ENCODE peak calls at places on chromosome 20, in six cellular contexts. One of them, this sample, is unnamed.

GRCh38 chr20:3238616-3239025 is 369 bp downstream of the SLC4A11 start:
- DNase-seq in GM12878: no peak
- DNase-seq in HepG2: no peak
- DNase-seq in endothelial cell of umbilical vein: no peak
- DNase-seq in K562: peak; percentile 21
- DNase-seq in A549: no peak
- DNase-seq in this sample: peak; percentile 59

GRCh38 chr20:3059489-3059888 is 11.9 kb upstream of the OXT start:
- DNase-seq in GM12878: no peak
- DNase-seq in K562: no peak
- DNase-seq in HepG2: no peak
- DNase-seq in endothelial cell of umbilical vein: no peak
- DNase-seq in A549: no peak
- DNase-seq in this sample: no peak

GRCh38 chr20:15837563-15837962 is 735.7 kb downstream of the KIF16B start:
- DNase-seq in HepG2: no peak
- DNase-seq in A549: no peak
- DNase-seq in K562: no peak
- DNase-seq in endothelial cell of umbilical vein: no peak
- DNase-seq in GM12878: no peak
- DNase-seq in this sample: no peak

GRCh38 chr20:11921326-11921725 is 3.6 kb downstream of the BTBD3 start:
- DNase-seq in HepG2: no peak
- DNase-seq in A549: no peak
- DNase-seq in endothelial cell of umbilical vein: no peak
- DNase-seq in K562: no peak
- DNase-seq in GM12878: no peak
- DNase-seq in this sample: no peak

GRCh38 chr20:38094373-38094775 is 60.8 kb downstream of the RPRD1B start:
- DNase-seq in GM12878: peak; percentile 73
- DNase-seq in endothelial cell of umbilical vein: peak; percentile 72
- DNase-seq in A549: peak; percentile 57
- DNase-seq in K562: peak; percentile 78
- DNase-seq in HepG2: peak; percentile 52
- DNase-seq in this sample: peak; percentile 94

GRCh38 chr20:20624914-20625313 is 87.5 kb downstream of the RALGAPA2 start:
- DNase-seq in A549: no peak
- DNase-seq in K562: no peak
- DNase-seq in GM12878: no peak
- DNase-seq in endothelial cell of umbilical vein: no peak
- DNase-seq in HepG2: no peak
- DNase-seq in this sample: no peak

GRCh38 chr20:46811328-46812084 is 83.1 kb upstream of the EYA2 start:
- DNase-seq in A549: no peak
- DNase-seq in HepG2: no peak
- DNase-seq in endothelial cell of umbilical vein: no peak
- DNase-seq in GM12878: no peak
- DNase-seq in K562: no peak
- DNase-seq in this sample: no peak

GRCh38 chr20:38245753-38246152 is 14.8 kb downstream of the KIAA1755 start:
- DNase-seq in GM12878: no peak
- DNase-seq in endothelial cell of umbilical vein: no peak
- DNase-seq in K562: no peak
- DNase-seq in HepG2: no peak
- DNase-seq in A549: no peak
- DNase-seq in this sample: no peak

GRCh38 chr20:58602124-58602523 is 49.0 kb upstream of the STX16 start:
- DNase-seq in GM12878: no peak
- DNase-seq in HepG2: no peak
- DNase-seq in endothelial cell of umbilical vein: no peak
- DNase-seq in A549: no peak
- DNase-seq in K562: no peak
- DNase-seq in this sample: no peak

GRCh38 chr20:48594533-48594932 is 233.3 kb downstream of the PREX1 start:
- DNase-seq in A549: no peak
- DNase-seq in HepG2: no peak
- DNase-seq in GM12878: no peak
- DNase-seq in K562: no peak
- DNase-seq in endothelial cell of umbilical vein: no peak
- DNase-seq in this sample: no peak

GRCh38 chr20:45305262-45305661 is 1.4 kb upstream of the RBPJL start:
- DNase-seq in endothelial cell of umbilical vein: no peak
- DNase-seq in GM12878: no peak
- DNase-seq in K562: no peak
- DNase-seq in A549: no peak
- DNase-seq in HepG2: no peak
- DNase-seq in this sample: no peak
- TF ChIP-seq POLR2A in endothelial cell of umbilical vein: no peak
- TF ChIP-seq POLR2A in GM12878: no peak
- TF ChIP-seq POLR2A in K562: no peak
- TF ChIP-seq POLR2A in A549: no peak
- TF ChIP-seq POLR2A in HepG2: no peak
- TF ChIP-seq POLR2A in this sample: no peak

GRCh38 chr20:25257756-25258462 is 10.0 kb downstream of the PYGB start:
- DNase-seq in GM12878: no peak
- DNase-seq in A549: no peak
- DNase-seq in HepG2: no peak
- DNase-seq in K562: peak; percentile 16
- DNase-seq in endothelial cell of umbilical vein: no peak
- DNase-seq in this sample: no peak

GRCh38 chr20:25258828-25259227 is 10.9 kb downstream of the PYGB start:
- DNase-seq in HepG2: no peak
- DNase-seq in A549: no peak
- DNase-seq in GM12878: no peak
- DNase-seq in endothelial cell of umbilical vein: no peak
- DNase-seq in K562: no peak
- DNase-seq in this sample: no peak

GRCh38 chr20:25259788-25260254 is 11.9 kb downstream of the PYGB start:
- DNase-seq in endothelial cell of umbilical vein: no peak
- DNase-seq in A549: no peak
- DNase-seq in K562: no peak
- DNase-seq in GM12878: no peak
- DNase-seq in HepG2: no peak
- DNase-seq in this sample: no peak

GRCh38 chr20:25258463-25258805 is 10.5 kb downstream of the PYGB start:
- DNase-seq in K562: no peak
- DNase-seq in A549: no peak
- DNase-seq in GM12878: no peak
- DNase-seq in HepG2: no peak
- DNase-seq in endothelial cell of umbilical vein: no peak
- DNase-seq in this sample: no peak

DNA sequence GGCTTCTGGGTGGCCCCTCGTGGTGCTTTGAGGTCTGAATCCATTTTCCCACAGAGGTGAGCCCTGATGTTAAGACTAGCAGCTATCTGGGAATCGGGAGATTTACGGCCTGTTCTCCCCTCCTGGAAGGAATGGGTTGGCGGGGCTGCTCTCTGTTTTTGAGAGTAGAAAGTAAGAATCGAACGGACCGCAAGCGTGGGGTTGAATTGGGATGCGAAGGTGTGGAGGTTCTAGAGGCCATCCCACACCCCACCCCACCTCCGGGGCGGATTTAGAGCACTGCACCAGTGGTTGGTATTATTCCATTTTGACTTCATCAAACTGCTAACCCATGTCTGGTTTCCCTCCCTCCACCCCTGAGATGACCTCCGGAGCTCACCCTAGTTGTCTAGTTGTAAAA is 11.5 kb downstream of the PYGB start:
- DNase-seq in HepG2: no peak
- DNase-seq in K562: no peak
- DNase-seq in A549: no peak
- DNase-seq in GM12878: no peak
- DNase-seq in endothelial cell of umbilical vein: no peak
- DNase-seq in this sample: no peak
- TF ChIP-seq MYC in HepG2: no peak
- TF ChIP-seq MYC in K562: no peak
- TF ChIP-seq MYC in A549: no peak
- TF ChIP-seq MYC in GM12878: no peak
- TF ChIP-seq MYC in endothelial cell of umbilical vein: no peak
- TF ChIP-seq MYC in this sample: no peak

GRCh38 chr20:17960927-17961599 is 7.5 kb downstream of the SNX5 start:
- DNase-seq in A549: no peak
- DNase-seq in K562: no peak
- DNase-seq in endothelial cell of umbilical vein: no peak
- DNase-seq in GM12878: no peak
- DNase-seq in HepG2: peak; percentile 91
- DNase-seq in this sample: no peak

GRCh38 chr20:17957505-17958325 is 10.9 kb downstream of the SNX5 start:
- DNase-seq in HepG2: no peak
- DNase-seq in endothelial cell of umbilical vein: peak; percentile 3
- DNase-seq in K562: no peak
- DNase-seq in A549: no peak
- DNase-seq in GM12878: no peak
- DNase-seq in this sample: no peak

GRCh38 chr20:17961600-17961965 is 7.0 kb downstream of the SNX5 start:
- DNase-seq in K562: no peak
- DNase-seq in GM12878: no peak
- DNase-seq in endothelial cell of umbilical vein: no peak
- DNase-seq in A549: no peak
- DNase-seq in HepG2: no peak
- DNase-seq in this sample: no peak

GRCh38 chr20:17958326-17959256 is 10.0 kb downstream of the SNX5 start:
- DNase-seq in GM12878: no peak
- DNase-seq in endothelial cell of umbilical vein: peak; percentile 75
- DNase-seq in HepG2: peak; percentile 88
- DNase-seq in K562: peak; percentile 79
- DNase-seq in A549: no peak
- DNase-seq in this sample: no peak

GRCh38 chr20:17959257-17959627 is 9.4 kb downstream of the SNX5 start:
- DNase-seq in HepG2: no peak
- DNase-seq in K562: no peak
- DNase-seq in A549: no peak
- DNase-seq in endothelial cell of umbilical vein: no peak
- DNase-seq in GM12878: no peak
- DNase-seq in this sample: no peak
- TF ChIP-seq POLR2A in HepG2: no peak
- TF ChIP-seq POLR2A in K562: no peak
- TF ChIP-seq POLR2A in A549: no peak
- TF ChIP-seq POLR2A in endothelial cell of umbilical vein: no peak
- TF ChIP-seq POLR2A in GM12878: no peak
- TF ChIP-seq POLR2A in this sample: no peak

GRCh38 chr20:10714236-10714975 is 40.6 kb upstream of the JAG1 start:
- DNase-seq in A549: no peak
- DNase-seq in HepG2: no peak
- DNase-seq in K562: no peak
- DNase-seq in endothelial cell of umbilical vein: no peak
- DNase-seq in GM12878: no peak
- DNase-seq in this sample: no peak

GRCh38 chr20:10710995-10711775 is 37.4 kb upstream of the JAG1 start:
- DNase-seq in HepG2: peak; percentile 97
- DNase-seq in A549: peak; percentile 94
- DNase-seq in GM12878: no peak
- DNase-seq in endothelial cell of umbilical vein: no peak
- DNase-seq in K562: no peak
- DNase-seq in this sample: no peak

GRCh38 chr20:10715035-10715434 is 41.2 kb upstream of the JAG1 start:
- DNase-seq in K562: no peak
- DNase-seq in endothelial cell of umbilical vein: peak; percentile 67
- DNase-seq in GM12878: no peak
- DNase-seq in HepG2: peak; percentile 86
- DNase-seq in A549: peak; percentile 68
- DNase-seq in this sample: no peak

GRCh38 chr20:10711903-10712373 is 38.1 kb upstream of the JAG1 start:
- DNase-seq in K562: no peak
- DNase-seq in GM12878: no peak
- DNase-seq in endothelial cell of umbilical vein: no peak
- DNase-seq in A549: no peak
- DNase-seq in HepG2: peak; percentile 86
- DNase-seq in this sample: no peak

GRCh38 chr20:10713161-10713560 is 39.4 kb upstream of the JAG1 start:
- DNase-seq in K562: no peak
- DNase-seq in A549: no peak
- DNase-seq in GM12878: no peak
- DNase-seq in endothelial cell of umbilical vein: no peak
- DNase-seq in HepG2: no peak
- DNase-seq in this sample: no peak
- TF ChIP-seq MYC in K562: no peak
- TF ChIP-seq MYC in A549: no peak
- TF ChIP-seq MYC in GM12878: no peak
- TF ChIP-seq MYC in endothelial cell of umbilical vein: no peak
- TF ChIP-seq MYC in HepG2: no peak
- TF ChIP-seq MYC in this sample: no peak

DNA sequence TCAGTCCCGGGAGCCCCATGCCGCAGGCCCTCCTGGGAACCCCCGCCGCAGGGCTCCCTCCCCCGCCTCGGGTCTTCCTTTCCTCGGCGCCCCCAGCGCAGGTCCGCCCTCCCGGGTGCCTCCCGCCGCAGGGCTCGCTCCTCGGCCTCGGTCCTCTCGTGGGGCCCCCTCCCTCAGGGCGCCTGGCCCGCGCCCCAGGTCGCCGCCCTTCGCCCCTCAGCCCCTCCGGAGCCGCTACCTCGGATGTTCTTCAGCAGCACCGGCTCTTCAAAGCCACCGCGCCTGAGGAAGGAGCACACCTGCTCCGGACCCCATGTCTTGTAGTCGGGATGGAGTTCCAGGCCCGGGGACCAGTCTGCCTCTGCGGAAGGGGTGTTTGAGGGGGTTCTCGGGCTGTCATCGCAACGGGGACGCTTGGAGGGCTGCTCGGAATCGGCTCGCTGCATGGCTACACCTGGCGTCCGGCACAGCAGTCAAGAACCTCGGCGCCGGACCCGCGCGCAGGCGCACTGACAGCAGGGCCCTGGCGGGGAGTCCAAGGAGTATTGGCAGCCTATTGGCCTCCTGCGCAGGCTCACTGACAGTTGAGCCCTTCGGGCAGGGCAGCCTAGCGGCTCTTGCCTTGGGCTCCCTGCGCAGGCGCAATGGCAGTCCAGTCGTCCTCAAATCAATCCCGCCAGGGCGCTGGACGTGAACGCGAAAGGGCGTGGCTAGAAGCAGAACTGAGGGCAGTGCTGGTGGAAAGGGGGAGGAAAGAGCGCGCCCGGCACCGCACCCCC is at the start of gene SAMHD1:
- DNase-seq in A549: peak; percentile 98
- DNase-seq in HepG2: peak; percentile 100
- DNase-seq in GM12878: peak; percentile 96
- DNase-seq in K562: peak; percentile 99
- DNase-seq in endothelial cell of umbilical vein: peak; percentile 98
- DNase-seq in this sample: peak; percentile 99
- TF ChIP-seq POLR2A in A549: peak; percentile 55
- TF ChIP-seq POLR2A in HepG2: peak; percentile 95
- TF ChIP-seq POLR2A in GM12878: peak; percentile 75
- TF ChIP-seq POLR2A in K562: peak; percentile 84
- TF ChIP-seq POLR2A in endothelial cell of umbilical vein: peak; percentile 70
- TF ChIP-seq POLR2A in this sample: peak; percentile 81

GRCh38 chr20:41001497-41001896 is 27.1 kb upstream of the TOP1 start:
- DNase-seq in K562: no peak
- DNase-seq in HepG2: no peak
- DNase-seq in A549: no peak
- DNase-seq in endothelial cell of umbilical vein: no peak
- DNase-seq in GM12878: no peak
- DNase-seq in this sample: peak; percentile 47
- TF ChIP-seq MYC in K562: no peak
- TF ChIP-seq MYC in HepG2: no peak
- TF ChIP-seq MYC in A549: no peak
- TF ChIP-seq MYC in endothelial cell of umbilical vein: no peak
- TF ChIP-seq MYC in GM12878: no peak
- TF ChIP-seq MYC in this sample: no peak

This sample was measured in NB4.